ENCODE peak calls at places on chromosome 4, in seven cellular contexts. C is HCT116, R is SK-N-SH, J is H1, U is Panc1, V is GM12878, W is K562. A is an unnamed sample.
A peak's percentile ranks its signal among the peaks of the same experiment; 100 is the strongest.

GRCh38 chr4:10118355-10119004 is 1.9 kb upstream of the WDR1 start:
- DNase-seq in C (no peak), W (no peak), V (peak; percentile 26), J (no peak), R (no peak), U (no peak), A (no peak)

GRCh38 chr4:123443401-123444297 is 47.1 kb downstream of the SPRY1 start:
- DNase-seq in J (no peak), R (peak; percentile 20), V (peak; percentile 54), U (no peak), W (no peak), C (no peak), A (no peak)

GRCh38 chr4:37990731-37991130 is 30.5 kb downstream of the PTTG2 start:
- DNase-seq in J (no peak), C (no peak), W (no peak), R (no peak), V (no peak), U (no peak), A (no peak)

GRCh38 chr4:94444771-94445170 is 7.0 kb upstream of the PDLIM5 start:
- DNase-seq in U (no peak), C (no peak), W (no peak), R (no peak), V (no peak), J (no peak), A (no peak)

GRCh38 chr4:3771167-3771809 is 5.1 kb downstream of the ADRA2C start:
- DNase-seq in V (no peak), U (no peak), R (no peak), W (no peak), J (no peak), C (no peak), A (no peak)

GRCh38 chr4:123397276-123398150 is 918 bp downstream of the SPRY1 start:
- DNase-seq in J (no peak), C (peak; percentile 47), W (no peak), U (no peak), R (peak; percentile 65), V (no peak), A (peak; percentile 75)

GRCh38 chr4:80498725-80499124 is 163.2 kb downstream of the CFAP299 start:
- DNase-seq in C (no peak), W (no peak), U (no peak), R (no peak), V (no peak), J (no peak), A (no peak)

GRCh38 chr4:47061435-47061834 is 30.1 kb downstream of the GABRB1 start:
- DNase-seq in J (no peak), U (no peak), W (no peak), V (no peak), R (no peak), C (no peak), A (no peak)

GRCh38 chr4:138181288-138181687 is 60.9 kb downstream of the SLC7A11 start:
- DNase-seq in W (no peak), V (no peak), U (no peak), C (no peak), J (no peak), R (no peak), A (no peak)

GRCh38 chr4:73705056-73705432 is 35.3 kb upstream of the CXCL8 start:
- DNase-seq in U (no peak), V (no peak), R (no peak), J (no peak), C (no peak), W (no peak), A (no peak)

GRCh38 chr4:16969696-16970135 is 71.3 kb upstream of the LDB2 start:
- DNase-seq in R (no peak), J (no peak), W (no peak), U (no peak), C (no peak), V (no peak), A (peak; percentile 50)

GRCh38 chr4:38869511-38869910 is 1.9 kb downstream of the FAM114A1 start:
- DNase-seq in U (no peak), C (no peak), R (no peak), V (no peak), J (no peak), W (no peak), A (no peak)

GRCh38 chr4:53205970-53206369 is 159.9 kb downstream of the SCFD2 start:
- DNase-seq in V (no peak), W (no peak), J (no peak), R (no peak), U (no peak), C (no peak), A (no peak)

GRCh38 chr4:23747131-23747752 is 142.6 kb downstream of the PPARGC1A start:
- DNase-seq in C (no peak), U (no peak), V (no peak), W (no peak), R (no peak), J (no peak), A (no peak)

GRCh38 chr4:61374612-61374920 is 174.4 kb downstream of the ADGRL3 start:
- DNase-seq in R (no peak), V (no peak), U (no peak), W (no peak), J (no peak), C (no peak), A (no peak)

GRCh38 chr4:137655286-137655685 is 123.0 kb upstream of the PCDH18 start:
- DNase-seq in U (no peak), C (no peak), W (no peak), R (no peak), V (no peak), J (no peak), A (no peak)

GRCh38 chr4:6692806-6693205 is 872 bp upstream of the S100P start:
- DNase-seq in J (no peak), U (no peak), W (no peak), C (no peak), R (no peak), V (no peak), A (peak; percentile 59)

GRCh38 chr4:26522478-26522877 is 32.2 kb upstream of the CCKAR start:
- DNase-seq in R (no peak), J (no peak), V (no peak), C (no peak), W (no peak), U (no peak), A (no peak)

GRCh38 chr4:166386491-166387367 is 513.7 kb downstream of the TLL1 start:
- DNase-seq in R (no peak), U (no peak), C (no peak), V (no peak), W (no peak), J (no peak), A (no peak)

GRCh38 chr4:69878250-69878649 is 18.3 kb upstream of the SULT1E1 start:
- DNase-seq in C (no peak), J (no peak), R (no peak), W (no peak), U (no peak), V (no peak), A (no peak)

GRCh38 chr4:151045907-151046306 is 30.8 kb upstream of the LRBA start:
- DNase-seq in U (no peak), C (peak; percentile 21), J (no peak), V (no peak), R (peak; percentile 21), W (peak; percentile 26), A (peak; percentile 31)

GRCh38 chr4:112140536-112140935 is 4.7 kb upstream of the FAM241A start:
- DNase-seq in C (no peak), J (no peak), R (no peak), W (no peak), U (no peak), V (no peak), A (peak; percentile 58)

DNA sequence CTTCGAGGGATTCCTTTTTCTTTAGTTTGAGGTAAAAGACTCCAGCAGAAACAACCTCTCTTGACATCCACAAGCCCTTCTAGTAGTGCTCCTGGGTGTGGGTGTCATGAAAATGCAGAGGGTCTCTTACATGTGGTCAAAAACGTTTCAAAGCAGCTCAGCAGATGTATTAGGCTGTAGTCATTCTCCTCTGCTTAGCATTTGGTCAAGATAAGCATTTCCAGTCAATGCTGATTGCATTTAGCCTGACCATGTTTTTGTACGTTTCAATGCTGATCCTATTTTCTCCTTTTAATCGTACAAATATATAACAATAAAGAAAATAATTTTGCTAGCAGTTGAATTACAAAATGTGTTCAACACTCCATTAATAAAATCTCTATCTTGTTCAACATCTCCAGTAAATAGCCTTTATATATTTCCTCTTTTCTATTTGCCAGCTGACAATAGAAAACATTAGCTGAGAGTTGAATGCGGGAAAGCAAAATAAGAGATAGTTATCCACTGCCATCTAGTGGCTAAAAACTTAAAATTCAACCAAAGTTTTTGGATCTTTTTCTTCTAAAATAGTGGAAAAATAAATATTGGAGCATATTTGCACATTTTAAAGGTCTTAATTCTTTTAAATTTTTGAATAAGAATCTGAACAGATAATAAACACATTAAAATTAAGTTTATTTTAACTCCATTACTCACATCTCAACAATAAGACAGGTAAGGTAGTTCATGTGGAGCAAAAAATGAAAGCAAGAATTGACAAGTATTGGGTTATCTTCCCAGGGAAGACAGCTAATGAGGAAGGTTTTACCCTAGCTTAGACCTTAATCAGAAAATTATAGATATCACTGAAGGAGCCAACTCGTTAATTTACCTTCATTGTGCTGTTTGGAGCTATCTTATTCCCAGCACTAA is 15.2 kb upstream of the PACRGL start:
- DNase-seq in R (peak; percentile 36), C (no peak), V (no peak), U (no peak), J (no peak), W (peak; percentile 29), A (no peak)
- TF ChIP-seq SIN3A in R (no peak), C (no peak), V (no peak), U (no peak), J (no peak), W (no peak), A (no peak)

GRCh38 chr4:77072195-77072753 is 3.5 kb downstream of the CCNI start:
- DNase-seq in R (no peak), U (no peak), V (no peak), J (no peak), C (no peak), W (no peak), A (peak; percentile 2)
- TF ChIP-seq SIN3A in R (no peak), U (no peak), V (no peak), J (no peak), C (no peak), W (no peak), A (no peak)

DNA sequence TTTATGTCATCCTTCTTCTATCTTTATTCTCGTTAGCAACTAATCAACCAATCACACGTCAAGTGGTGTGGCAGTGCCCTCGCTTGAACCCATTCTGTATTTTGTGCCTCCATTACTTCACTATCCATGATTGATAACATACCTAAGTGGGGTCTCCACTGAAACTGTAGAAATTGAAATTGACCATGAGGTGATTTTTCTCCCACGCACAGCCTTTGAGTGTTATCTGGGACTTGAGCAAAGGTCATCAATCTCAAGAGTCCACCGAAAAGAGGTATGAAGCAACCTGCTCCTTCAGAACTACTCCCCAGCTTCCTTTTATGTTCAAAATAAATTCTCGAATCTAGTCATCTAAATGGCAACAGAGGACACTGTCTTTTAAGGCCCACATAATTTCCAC is 111.1 kb downstream of the SCD5 start:
- DNase-seq in C (no peak), W (no peak), R (no peak), U (no peak), V (peak; percentile 2), J (no peak), A (no peak)
- TF ChIP-seq SIN3A in C (no peak), W (no peak), R (no peak), U (no peak), V (no peak), J (no peak), A (no peak)

DNA sequence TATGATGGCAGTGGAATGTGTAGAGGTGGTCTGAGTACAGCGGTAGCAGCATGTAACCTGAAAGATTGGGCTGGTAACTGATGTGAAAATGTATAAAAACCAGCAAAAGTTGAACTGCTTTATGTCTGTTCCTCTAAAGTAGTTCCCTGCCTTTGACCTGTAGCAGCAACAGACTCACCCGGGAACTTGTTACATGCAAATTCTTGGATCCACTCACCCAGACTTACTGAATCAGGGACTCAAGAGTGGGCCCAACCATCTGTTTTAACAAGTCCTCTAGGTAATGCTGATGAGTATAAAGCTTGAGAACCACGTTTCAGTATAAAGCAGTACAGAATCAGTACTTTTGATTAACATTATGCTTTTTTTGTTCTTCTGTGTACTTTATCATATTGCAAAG is 84.7 kb downstream of the RAP1GDS1 start:
- DNase-seq in R (no peak), V (no peak), W (no peak), C (no peak), J (no peak), U (no peak), A (no peak)
- TF ChIP-seq SIN3A in R (no peak), V (no peak), W (no peak), C (no peak), J (no peak), U (no peak), A (no peak)

A was measured in HepG2.